ENCODE peak calls at places on chromosomes 11 and 22, in ten cellular contexts. J, Z, T, X, O, S, A, R, N and E are unnamed samples.

GRCh38 chr11:12564012-12564411 is 110.2 kb upstream of the TEAD1 start:
- DNase-seq in J (no peak), Z (no peak), T (no peak), X (no peak), O (no peak), S (no peak), A (no peak), R (no peak), N (no peak), E (no peak)

GRCh38 chr11:104570088-104570701 is 328.1 kb downstream of the CASP12 start:
- DNase-seq in J (no peak), Z (no peak), T (peak; percentile 35), X (no peak), O (peak; percentile 61), S (no peak), A (no peak), R (no peak), N (no peak), E (no peak)

GRCh38 chr22:24433001-24433867 is 5.8 kb downstream of the ADORA2A start:
- DNase-seq in J (no peak), Z (no peak), T (no peak), X (no peak), O (no peak), S (no peak), A (no peak), R (peak; percentile 18), N (no peak), E (no peak)

GRCh38 chr11:102456381-102456780 is 3.8 kb upstream of the TMEM123 start:
- DNase-seq in J (peak; percentile 39), Z (no peak), T (no peak), X (no peak), O (peak; percentile 67), S (no peak), A (peak; percentile 80), R (no peak), N (no peak), E (no peak)

GRCh38 chr11:68015467-68015866 is 5.3 kb downstream of the ALDH3B1 start:
- DNase-seq in J (no peak), Z (no peak), T (no peak), X (no peak), O (no peak), S (no peak), A (no peak), R (no peak), N (no peak), E (no peak)

GRCh38 chr11:113401718-113402117 is 14.1 kb downstream of the ANKK1 start:
- DNase-seq in J (no peak), Z (no peak), T (no peak), X (no peak), O (no peak), S (peak; percentile 32), A (no peak), R (peak; percentile 91), N (no peak), E (no peak)

GRCh38 chr11:119157088-119157487 is 8.2 kb downstream of the ABCG4 start:
- DNase-seq in J (no peak), Z (no peak), T (no peak), X (no peak), O (no peak), S (no peak), A (no peak), R (peak; percentile 30), N (no peak), E (no peak)

GRCh38 chr22:49738006-49738405 is 89.7 kb downstream of the BRD1 start:
- DNase-seq in J (no peak), Z (no peak), T (no peak), X (no peak), O (no peak), S (no peak), A (no peak), R (no peak), N (no peak), E (no peak)

GRCh38 chr11:4063348-4063747 is 31.3 kb upstream of the RRM1 start:
- DNase-seq in J (peak; percentile 38), Z (no peak), T (peak; percentile 8), X (no peak), O (no peak), S (no peak), A (no peak), R (no peak), N (no peak), E (no peak)

GRCh38 chr11:105524286-105524685 is 85.6 kb upstream of the GRIA4 start:
- DNase-seq in J (no peak), Z (no peak), T (no peak), X (no peak), O (peak; percentile 25), S (no peak), A (no peak), R (no peak), N (no peak), E (no peak)

GRCh38 chr22:36253523-36254490 is 874 bp downstream of the APOL1 start:
- DNase-seq in J (no peak), Z (peak; percentile 9), T (no peak), X (no peak), O (no peak), S (no peak), A (peak; percentile 47), R (peak; percentile 29), N (no peak), E (no peak)

GRCh38 chr22:21646608-21647590 is 4.8 kb downstream of the SDF2L1 start:
- DNase-seq in J (peak; percentile 74), Z (peak; percentile 77), T (peak; percentile 32), X (peak; percentile 78), O (peak; percentile 95), S (peak; percentile 66), A (peak; percentile 84), R (peak; percentile 79), N (peak; percentile 82), E (no peak)

DNA sequence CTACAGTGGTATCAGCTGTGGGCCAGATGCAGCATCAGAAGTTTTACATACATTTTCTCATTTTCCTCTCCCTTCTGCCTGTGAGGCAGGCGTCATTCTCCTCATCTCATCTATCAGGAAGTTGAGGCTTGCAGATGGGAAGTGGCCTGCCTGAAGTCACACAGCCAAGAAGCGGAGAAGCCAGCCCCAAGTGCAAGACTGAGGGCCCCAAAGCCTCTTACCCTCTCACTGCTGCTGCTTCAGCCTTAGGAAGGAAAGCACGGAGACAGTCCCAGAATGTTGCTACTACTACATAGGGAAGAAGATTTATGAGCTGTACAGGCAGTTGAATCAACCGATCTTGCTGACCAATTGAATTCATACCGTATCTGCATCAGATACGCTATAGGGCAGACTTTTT is 89.0 kb downstream of the CWC15 start:
- DNase-seq in J (no peak), Z (no peak), T (no peak), X (no peak), O (no peak), S (no peak), A (no peak), R (no peak), N (no peak), E (no peak)
- H2AFZ ChIP-seq in J (no peak overlapping the region), Z (no peak overlapping the region), T (no peak overlapping the region), X (no peak overlapping the region), O (no peak overlapping the region), S (no peak overlapping the region), A (no peak overlapping the region), R (no peak overlapping the region), N (no peak overlapping the region), E (no peak overlapping the region)

DNA sequence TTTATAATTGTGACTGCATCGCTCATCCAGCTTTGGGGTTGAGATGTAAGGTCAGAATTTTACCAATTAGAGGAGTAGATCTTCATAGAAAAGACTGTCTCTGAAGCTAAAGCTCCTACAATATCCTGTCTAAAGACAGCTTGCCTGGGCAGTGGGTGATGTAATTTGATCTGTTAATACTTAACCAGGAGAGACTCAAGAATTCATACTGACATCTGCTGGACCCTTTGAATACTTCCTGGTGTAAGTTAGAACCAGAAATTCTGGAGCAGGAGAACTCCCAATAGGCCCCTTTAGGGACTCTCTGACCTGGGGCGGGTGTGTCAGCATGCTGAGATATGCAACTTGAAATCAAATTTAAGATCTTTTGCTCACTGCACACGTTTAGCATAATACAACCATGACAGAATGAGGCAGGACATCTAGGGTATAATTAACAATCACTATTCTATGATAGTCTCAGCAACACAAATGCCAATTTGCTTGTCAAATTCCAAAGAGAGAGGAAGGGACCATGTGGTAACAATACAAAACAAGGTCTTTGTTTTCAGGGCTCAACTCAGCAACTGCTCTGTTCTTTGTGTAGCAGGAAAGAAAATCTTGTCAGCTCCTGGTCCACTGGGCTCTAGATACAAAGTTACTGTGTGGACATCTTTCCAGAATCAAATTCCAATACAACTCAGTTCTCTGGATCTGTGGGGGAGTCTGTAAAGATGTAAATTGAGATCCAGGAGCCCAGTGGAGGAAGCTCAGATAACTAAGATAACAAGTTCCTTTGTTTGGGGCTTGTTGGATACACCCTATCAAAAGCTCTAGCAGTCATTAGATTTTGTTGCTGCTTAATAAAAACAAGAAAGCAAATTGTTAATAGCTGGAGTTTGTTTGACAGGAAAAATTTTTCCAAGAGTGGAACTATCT is 144.0 kb downstream of the INSC start:
- DNase-seq in J (peak; percentile 34), Z (no peak), T (peak; percentile 33), X (no peak), O (peak; percentile 26), S (peak; percentile 51), A (peak; percentile 66), R (no peak), N (no peak), E (no peak)
- H2AFZ ChIP-seq in J (no peak overlapping the region), Z (peak overlapping the region; percentile 56), T (no peak overlapping the region), X (no peak overlapping the region), O (no peak overlapping the region), S (no peak overlapping the region), A (no peak overlapping the region), R (no peak overlapping the region), N (peak overlapping the region; percentile 73), E (no peak overlapping the region)

DNA sequence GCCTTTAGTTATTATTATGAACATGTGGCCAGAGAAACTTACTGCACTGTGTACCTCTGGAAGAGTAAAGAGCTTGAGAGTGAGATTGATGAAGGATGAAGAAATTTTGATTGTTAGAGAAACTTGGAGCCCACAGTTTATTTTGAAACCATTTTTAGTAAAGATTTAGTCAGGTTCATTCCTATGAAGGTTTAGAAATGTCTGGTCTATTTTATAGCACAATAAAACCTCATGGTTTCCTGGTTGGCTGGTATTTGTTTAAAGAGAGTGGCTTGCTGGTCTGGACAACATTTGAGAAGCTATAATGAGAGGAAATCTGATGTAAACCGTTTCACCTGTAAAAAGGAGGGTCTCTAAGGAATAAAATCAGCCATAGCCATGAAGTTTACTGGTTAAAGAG is 8.8 kb upstream of the PDE3B start:
- DNase-seq in J (no peak), Z (no peak), T (no peak), X (no peak), O (no peak), S (no peak), A (no peak), R (no peak), N (no peak), E (no peak)
- H2AFZ ChIP-seq in J (no peak overlapping the region), Z (no peak overlapping the region), T (no peak overlapping the region), X (no peak overlapping the region), O (no peak overlapping the region), S (no peak overlapping the region), A (no peak overlapping the region), R (no peak overlapping the region), N (no peak overlapping the region), E (no peak overlapping the region)

DNA sequence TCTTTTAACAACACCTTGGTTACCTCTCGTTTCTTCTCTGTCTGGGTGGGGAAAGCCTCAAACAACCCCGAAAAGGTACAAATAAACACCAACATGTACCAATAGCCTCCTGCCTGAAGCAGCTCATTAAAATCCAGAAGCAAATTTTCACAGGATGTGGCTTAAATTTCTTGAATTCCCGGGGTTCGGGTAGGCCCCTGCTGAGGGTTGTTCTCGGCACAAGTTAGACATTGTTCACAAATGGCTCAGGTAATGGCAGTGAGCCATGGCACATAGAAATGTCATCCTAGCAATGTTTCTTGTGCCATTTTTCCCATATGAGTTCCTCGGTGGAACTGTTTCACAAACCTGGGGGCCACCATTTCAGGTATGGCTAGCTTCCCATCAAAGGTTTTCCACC is 19.7 kb upstream of the GLYATL1 start:
- DNase-seq in J (peak; percentile 6), Z (no peak), T (peak; percentile 59), X (no peak), O (no peak), S (no peak), A (no peak), R (no peak), N (no peak), E (no peak)
- H2AFZ ChIP-seq in J (no peak overlapping the region), Z (no peak overlapping the region), T (no peak overlapping the region), X (no peak overlapping the region), O (no peak overlapping the region), S (no peak overlapping the region), A (no peak overlapping the region), R (no peak overlapping the region), N (no peak overlapping the region), E (no peak overlapping the region)